ENCODE peak calls at places on chromosomes 13 and 19, in four cellular contexts. S is RCC 7860, N is heart left ventricle, O is A549. Q is an unnamed sample.

GRCh38 chr13:46571189-46571901 is 18.4 kb downstream of the LRCH1 start:
- DNase-seq in S (no peak), N (no peak), O (peak), Q (no peak)

GRCh38 chr19:11482384-11483050 is 1.7 kb upstream of the ELAVL3 start:
- DNase-seq in S (peak), N (peak), O (peak), Q (peak)

GRCh38 chr19:29815231-29815630 is 3.4 kb downstream of the CCNE1 start:
- DNase-seq in S (no peak), N (no peak), O (no peak), Q (no peak)

GRCh38 chr13:23212621-23213020 is 31.8 kb downstream of the SGCG start:
- DNase-seq in S (no peak), N (no peak), O (no peak), Q (no peak)

GRCh38 chr19:17846146-17846545 is 1.6 kb downstream of the JAK3 start:
- DNase-seq in S (no peak), N (no peak), O (no peak), Q (no peak)

GRCh38 chr13:94298346-94298745 is 181.1 kb downstream of the DCT start:
- DNase-seq in S (no peak), N (no peak), O (no peak), Q (no peak)

GRCh38 chr13:77502104-77502720 is 33.3 kb upstream of the SCEL start:
- DNase-seq in S (no peak), N (no peak), O (no peak), Q (no peak)

GRCh38 chr19:33473644-33474305 is 47.8 kb downstream of the PEPD start:
- DNase-seq in S (no peak), N (peak), O (no peak), Q (peak)

GRCh38 chr19:919157-920050 is 2.3 kb downstream of the KISS1R start:
- DNase-seq in S (no peak), N (no peak), O (no peak), Q (no peak)

GRCh38 chr19:40683437-40683836 is 7.0 kb downstream of the NUMBL start:
- DNase-seq in S (no peak), N (no peak), O (no peak), Q (no peak)

GRCh38 chr13:103908274-103908673 is 842.1 kb upstream of the SLC10A2 start:
- DNase-seq in S (no peak), N (no peak), O (no peak), Q (no peak)

GRCh38 chr13:95301947-95302386 is 716 bp upstream of the ABCC4 start:
- DNase-seq in S (no peak), N (no peak), O (no peak), Q (no peak)

GRCh38 chr13:110471833-110472162 is 89.7 kb downstream of the RAB20 start:
- DNase-seq in S (peak), N (peak), O (no peak), Q (no peak)

GRCh38 chr19:42989851-42990250 is 36.4 kb downstream of the PSG11 start:
- DNase-seq in S (no peak), N (no peak), O (no peak), Q (no peak)

GRCh38 chr19:30228113-30228725 is 144.0 kb upstream of the ZNF536 start:
- DNase-seq in S (no peak), N (no peak), O (no peak), Q (no peak)

GRCh38 chr13:62167650-62168172 is 752.1 kb upstream of the PCDH20 start:
- DNase-seq in S (no peak), N (no peak), O (no peak), Q (no peak)